ENCODE peak calls at places on chromosomes 16 and 17, in four cellular contexts. One of them, this sample, is unnamed.

GRCh38 chr16:57736419-57737281 is 1.1 kb downstream of the KATNB1 start:
- DNase-seq in tibial nerve: peak; percentile 25
- DNase-seq in HCT116: no peak
- DNase-seq in IMR-90: peak; percentile 87
- DNase-seq in this sample: no peak

GRCh38 chr17:81741594-81742452 is 29.7 kb downstream of the SLC25A10 start:
- DNase-seq in IMR-90: no peak
- DNase-seq in tibial nerve: no peak
- DNase-seq in HCT116: no peak
- DNase-seq in this sample: no peak

GRCh38 chr17:2804912-2805311 is 8.7 kb downstream of the RAP1GAP2 start:
- DNase-seq in tibial nerve: no peak
- DNase-seq in HCT116: no peak
- DNase-seq in IMR-90: no peak
- DNase-seq in this sample: no peak

GRCh38 chr17:63039899-63040602 is 74.0 kb downstream of the TANC2 start:
- DNase-seq in IMR-90: peak; percentile 56
- DNase-seq in HCT116: peak; percentile 37
- DNase-seq in tibial nerve: no peak
- DNase-seq in this sample: no peak

GRCh38 chr17:79400989-79401703 is 209.7 kb downstream of the RBFOX3 start:
- DNase-seq in IMR-90: peak; percentile 36
- DNase-seq in tibial nerve: peak; percentile 66
- DNase-seq in HCT116: peak; percentile 44
- DNase-seq in this sample: peak; percentile 95

GRCh38 chr16:85586360-85587145 is 26.6 kb upstream of the GSE1 start:
- DNase-seq in tibial nerve: no peak
- DNase-seq in IMR-90: peak; percentile 70
- DNase-seq in HCT116: no peak
- DNase-seq in this sample: no peak

GRCh38 chr17:73638556-73638955 is 5.7 kb downstream of the SDK2 start:
- DNase-seq in IMR-90: no peak
- DNase-seq in HCT116: no peak
- DNase-seq in tibial nerve: no peak
- DNase-seq in this sample: no peak

GRCh38 chr16:67922740-67923139 is 8.9 kb downstream of the CTRL start:
- DNase-seq in HCT116: no peak
- DNase-seq in IMR-90: no peak
- DNase-seq in tibial nerve: no peak
- DNase-seq in this sample: no peak

GRCh38 chr16:46765050-46765449 is 16.9 kb upstream of the MYLK3 start:
- DNase-seq in IMR-90: peak; percentile 76
- DNase-seq in tibial nerve: no peak
- DNase-seq in HCT116: no peak
- DNase-seq in this sample: no peak

GRCh38 chr17:58415371-58416055 is 1.8 kb downstream of the RNF43 start:
- DNase-seq in IMR-90: no peak
- DNase-seq in HCT116: no peak
- DNase-seq in tibial nerve: no peak
- DNase-seq in this sample: no peak

GRCh38 chr16:88798772-88799455 is 4.7 kb upstream of the CDT1 start:
- DNase-seq in IMR-90: no peak
- DNase-seq in tibial nerve: no peak
- DNase-seq in HCT116: no peak
- DNase-seq in this sample: no peak

GRCh38 chr17:47879028-47879585 is 16.9 kb upstream of the SP2 start:
- DNase-seq in tibial nerve: no peak
- DNase-seq in HCT116: no peak
- DNase-seq in IMR-90: peak; percentile 78
- DNase-seq in this sample: no peak

GRCh38 chr16:11615756-11616447 is 29.2 kb upstream of the LITAF start:
- DNase-seq in HCT116: no peak
- DNase-seq in IMR-90: peak; percentile 41
- DNase-seq in tibial nerve: no peak
- DNase-seq in this sample: no peak

GRCh38 chr17:48546924-48547838 is 2.3 kb upstream of the HOXB2 start:
- DNase-seq in HCT116: no peak
- DNase-seq in tibial nerve: no peak
- DNase-seq in IMR-90: peak; percentile 56
- DNase-seq in this sample: no peak

GRCh38 chr17:80671039-80671822 is 126.6 kb downstream of the RPTOR start:
- DNase-seq in HCT116: no peak
- DNase-seq in tibial nerve: no peak
- DNase-seq in IMR-90: no peak
- DNase-seq in this sample: no peak

GRCh38 chr17:4584125-4584834 is at the start of gene SMTNL2:
- DNase-seq in tibial nerve: no peak
- DNase-seq in HCT116: no peak
- DNase-seq in IMR-90: no peak
- DNase-seq in this sample: peak; percentile 91

GRCh38 chr16:56600398-56600999 is 7.9 kb upstream of the MT2A start:
- DNase-seq in tibial nerve: peak; percentile 49
- DNase-seq in HCT116: peak; percentile 55
- DNase-seq in IMR-90: peak; percentile 66
- DNase-seq in this sample: no peak

DNA sequence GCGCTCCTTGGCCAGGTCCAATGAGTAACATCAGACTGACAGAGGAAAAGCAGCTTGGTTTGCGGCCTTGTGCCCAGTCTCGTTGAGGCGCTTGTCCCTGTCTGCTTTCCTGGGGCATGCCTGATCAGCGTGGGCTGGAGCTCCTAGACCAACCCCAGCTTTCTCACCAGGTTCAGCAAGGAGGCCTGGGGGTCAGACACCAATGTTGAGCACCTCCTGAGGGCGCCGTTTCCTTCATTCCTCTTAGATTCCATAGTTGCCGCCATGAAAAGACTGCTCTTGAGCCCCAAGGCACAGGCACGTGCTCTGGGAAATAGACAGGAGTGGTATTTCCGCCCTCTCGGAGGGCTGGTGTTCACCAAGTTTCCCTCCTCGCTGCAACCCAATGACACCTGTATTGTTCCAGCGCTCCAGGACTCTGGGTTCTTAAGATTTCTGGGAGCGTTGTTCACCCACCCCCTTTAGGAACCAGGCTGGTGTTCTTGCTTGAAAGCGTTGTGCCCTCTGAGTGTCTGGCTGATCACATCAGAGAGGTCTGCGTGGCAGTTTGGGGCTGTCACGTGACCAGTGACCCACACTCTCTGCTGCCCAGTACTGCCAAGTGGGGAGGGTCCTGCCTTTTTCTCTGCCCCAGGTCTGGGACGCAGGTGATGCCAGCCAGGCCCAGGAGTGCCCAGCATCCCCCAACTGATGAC is 18.0 kb downstream of the KCTD2 start:
- DNase-seq in HCT116: no peak
- DNase-seq in IMR-90: no peak
- DNase-seq in tibial nerve: no peak
- DNase-seq in this sample: no peak
- TF ChIP-seq CTCF in HCT116: peak; percentile 13
- TF ChIP-seq CTCF in IMR-90: no peak
- TF ChIP-seq CTCF in tibial nerve: no peak
- TF ChIP-seq CTCF in this sample: no peak

DNA sequence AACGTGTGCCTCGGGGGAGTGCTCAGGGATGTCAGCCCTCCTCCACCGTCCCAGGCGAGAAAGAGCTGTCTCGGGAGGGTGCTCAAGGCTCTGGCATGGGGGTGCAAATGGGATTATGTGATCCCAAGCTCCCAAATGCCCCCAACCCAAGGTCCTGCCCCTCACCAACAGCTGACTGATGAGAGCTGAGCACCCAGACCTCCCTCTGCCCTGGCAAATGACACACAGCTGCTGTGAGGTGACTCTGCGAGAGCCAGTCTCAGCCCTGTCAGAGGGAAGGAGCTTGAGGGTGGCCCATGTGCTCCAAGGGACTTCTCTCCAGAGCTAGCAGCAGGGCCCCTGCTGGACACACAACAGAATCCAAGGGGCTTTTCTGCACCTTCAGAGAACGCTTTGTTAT is 7.7 kb downstream of the CDH5 start:
- DNase-seq in IMR-90: no peak
- DNase-seq in HCT116: no peak
- DNase-seq in tibial nerve: no peak
- DNase-seq in this sample: no peak
- TF ChIP-seq CTCF in IMR-90: no peak
- TF ChIP-seq CTCF in HCT116: no peak
- TF ChIP-seq CTCF in tibial nerve: no peak
- TF ChIP-seq CTCF in this sample: no peak

GRCh38 chr16:29841631-29842030 is 21.4 kb downstream of the MVP start:
- DNase-seq in IMR-90: no peak
- DNase-seq in tibial nerve: no peak
- DNase-seq in HCT116: no peak
- DNase-seq in this sample: no peak

GRCh38 chr16:29844575-29845331 is 18.3 kb downstream of the CDIPT start:
- DNase-seq in IMR-90: no peak
- DNase-seq in HCT116: no peak
- DNase-seq in tibial nerve: no peak
- DNase-seq in this sample: no peak

GRCh38 chr16:29843942-29844341 is 19.1 kb downstream of the CDIPT start:
- DNase-seq in HCT116: no peak
- DNase-seq in tibial nerve: no peak
- DNase-seq in IMR-90: no peak
- DNase-seq in this sample: no peak

GRCh38 chr16:29840240-29840639 is 20.0 kb downstream of the MVP start:
- DNase-seq in tibial nerve: no peak
- DNase-seq in IMR-90: no peak
- DNase-seq in HCT116: no peak
- DNase-seq in this sample: no peak

DNA sequence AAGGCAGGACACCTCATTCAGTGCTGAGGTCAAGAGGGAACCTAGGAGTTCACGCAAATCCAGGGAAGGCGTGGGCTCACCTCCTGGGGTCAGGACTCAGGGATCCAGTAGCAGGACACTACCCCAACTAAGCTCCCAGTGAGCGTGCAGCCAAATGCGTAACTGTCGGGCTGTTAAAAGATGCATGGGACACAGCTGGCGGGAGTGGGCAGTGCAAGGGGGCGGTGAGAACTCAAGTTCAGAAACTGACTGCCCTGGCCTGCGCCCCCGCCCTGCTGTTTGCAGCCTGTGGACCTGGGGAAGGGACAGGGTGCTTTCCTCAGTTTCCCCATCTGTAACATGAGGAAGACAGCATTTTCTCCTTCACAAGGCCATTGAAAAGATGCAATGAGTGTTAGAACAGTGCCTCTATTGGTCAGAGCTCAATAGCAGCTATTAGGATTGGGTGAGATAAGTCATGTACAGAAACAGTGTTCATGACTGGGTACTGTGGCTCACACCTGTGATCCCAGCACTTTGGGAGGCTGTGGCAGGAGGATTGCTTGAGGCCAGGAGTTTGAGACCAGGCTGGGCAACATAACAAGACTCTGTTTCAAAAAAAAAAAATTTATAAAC is 20.2 kb downstream of the CDIPT start:
- DNase-seq in HCT116: no peak
- DNase-seq in IMR-90: no peak
- DNase-seq in tibial nerve: no peak
- DNase-seq in this sample: no peak
- TF ChIP-seq CTCF in HCT116: no peak
- TF ChIP-seq CTCF in IMR-90: no peak
- TF ChIP-seq CTCF in tibial nerve: no peak
- TF ChIP-seq CTCF in this sample: no peak

GRCh38 chr17:44007346-44008204 is 3.2 kb downstream of the NAGS start:
- DNase-seq in HCT116: no peak
- DNase-seq in IMR-90: no peak
- DNase-seq in tibial nerve: no peak
- DNase-seq in this sample: no peak
- TF ChIP-seq CTCF in HCT116: no peak
- TF ChIP-seq CTCF in IMR-90: no peak
- TF ChIP-seq CTCF in tibial nerve: no peak
- TF ChIP-seq CTCF in this sample: no peak

GRCh38 chr17:7782237-7782636 is 51.8 kb upstream of the KDM6B start:
- DNase-seq in HCT116: no peak
- DNase-seq in tibial nerve: no peak
- DNase-seq in IMR-90: peak; percentile 61
- DNase-seq in this sample: no peak
- TF ChIP-seq CTCF in HCT116: peak; percentile 44
- TF ChIP-seq CTCF in tibial nerve: no peak
- TF ChIP-seq CTCF in IMR-90: peak; percentile 64
- TF ChIP-seq CTCF in this sample: no peak

This sample was measured in D721Med.